ENCODE peak calls at places on chromosomes 13 and 19, in six cellular contexts. E is stomach; P is pancreas; M is CD8-positive, alpha-beta T cell; R is body of pancreas; C is astrocyte. K is an unnamed sample. For H3K36me3, the result is how much of the 10 kb centered on the place peaks cover.

GRCh38 chr19:53518716-53519115 is 19.2 kb upstream of the ZNF331 start:
- DNase-seq in E (no peak), M (no peak), C (no peak), P (no peak), R (no peak), K (no peak)

GRCh38 chr19:55618426-55618825 is 5.9 kb downstream of the ZNF784 start:
- DNase-seq in R (no peak), P (no peak), C (no peak), M (no peak), E (no peak), K (no peak)

GRCh38 chr13:59247166-59247565 is 916.6 kb downstream of the DIAPH3 start:
- DNase-seq in E (peak), R (no peak), C (no peak), M (no peak), P (peak), K (no peak)

GRCh38 chr13:51027644-51028043 is 83.4 kb downstream of the C13orf42 start:
- DNase-seq in P (no peak), M (no peak), C (no peak), E (no peak), R (no peak), K (no peak)

GRCh38 chr19:49338023-49338677 is 2.9 kb downstream of the CD37 start:
- DNase-seq in C (no peak), P (peak), M (no peak), E (no peak), R (no peak), K (no peak)

GRCh38 chr19:10468133-10468532 is 35.0 kb downstream of the KEAP1 start:
- DNase-seq in M (no peak), E (no peak), C (no peak), R (no peak), P (no peak), K (no peak)

GRCh38 chr13:29270536-29271045 is 324.9 kb downstream of the SLC7A1 start:
- DNase-seq in E (no peak), R (no peak), C (no peak), P (no peak), M (no peak), K (no peak)

GRCh38 chr19:3716147-3716668 is 8.0 kb downstream of the TJP3 start:
- DNase-seq in R (no peak), P (no peak), M (no peak), C (no peak), E (no peak), K (no peak)

GRCh38 chr13:29423050-29423449 is 172.4 kb downstream of the SLC7A1 start:
- DNase-seq in E (no peak), R (no peak), P (no peak), C (no peak), M (no peak), K (no peak)

GRCh38 chr19:41530761-41531301 is 45.1 kb upstream of the CEACAM21 start:
- DNase-seq in C (no peak), M (no peak), E (no peak), R (peak), P (no peak), K (no peak)

GRCh38 chr13:102830646-102831045 is 15.2 kb upstream of the ERCC5 start:
- DNase-seq in C (no peak), R (peak), P (peak), M (no peak), E (peak), K (no peak)

GRCh38 chr19:49807174-49807830 is 5.8 kb downstream of the FUZ start:
- DNase-seq in E (no peak), P (peak), M (no peak), R (no peak), C (no peak), K (no peak)

GRCh38 chr19:6744381-6745288 is 5.2 kb downstream of the TRIP10 start:
- DNase-seq in E (peak), R (peak), M (no peak), C (peak), P (peak), K (no peak)

GRCh38 chr19:44777715-44778347 is at the start of gene CBLC:
- DNase-seq in M (no peak), P (peak), R (peak), E (peak), C (no peak), K (no peak)

GRCh38 chr19:13764101-13764807 is at the start of gene MRI1:
- DNase-seq in M (peak), P (peak), E (peak), C (peak), R (peak), K (peak)

GRCh38 chr19:46503848-46504453 is 8.3 kb upstream of the PNMA8B start:
- DNase-seq in M (no peak), E (no peak), R (no peak), P (no peak), C (no peak), K (no peak)

GRCh38 chr19:16234552-16235445 is 37.1 kb downstream of the AP1M1 start:
- DNase-seq in C (no peak), R (no peak), P (peak), M (no peak), E (no peak), K (no peak)

GRCh38 chr19:16233081-16233776 is 35.5 kb downstream of the AP1M1 start:
- DNase-seq in R (no peak), E (no peak), P (peak), M (no peak), C (no peak), K (no peak)

GRCh38 chr19:16233836-16234551 is 36.3 kb downstream of the AP1M1 start:
- DNase-seq in P (peak), E (no peak), M (no peak), R (no peak), C (no peak), K (no peak)

GRCh38 chr19:16232568-16232967 is 34.9 kb downstream of the AP1M1 start:
- DNase-seq in P (no peak), C (no peak), R (no peak), M (no peak), E (no peak), K (no peak)

DNA sequence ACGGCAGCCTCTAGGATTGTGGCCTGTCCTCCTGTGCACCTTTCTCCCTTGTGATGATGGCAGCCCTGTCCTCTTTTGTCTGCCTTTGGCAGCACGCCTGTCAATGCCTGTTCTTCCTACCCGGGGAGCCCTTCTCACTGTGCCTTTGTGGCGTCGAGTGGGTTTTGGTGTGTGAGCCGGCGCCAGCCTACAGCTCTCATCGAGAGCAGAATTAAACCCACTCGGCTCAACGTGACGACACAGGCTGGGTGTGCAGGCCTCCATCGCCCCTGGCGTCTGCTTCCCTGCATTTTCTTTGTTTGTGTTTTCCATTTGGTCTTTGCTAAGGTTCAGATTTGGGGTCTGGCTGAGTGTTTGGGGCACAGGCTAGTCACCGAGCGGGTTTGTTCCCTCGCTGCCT is 34.4 kb downstream of the AP1M1 start:
- DNase-seq in M (no peak), P (no peak), R (no peak), C (no peak), E (no peak), K (no peak)
- H3K36me3 ChIP-seq in M (half or more), P (under half), R (under half), C (under half), E (half or more), K (under half)

GRCh38 chr13:24921003-24921402 is 157.0 kb downstream of the RNF17 start:
- DNase-seq in M (no peak), P (no peak), R (no peak), E (no peak), C (no peak), K (no peak)

GRCh38 chr13:24910502-24911134 is 146.6 kb downstream of the RNF17 start:
- DNase-seq in C (no peak), M (no peak), P (no peak), E (no peak), R (no peak), K (no peak)

GRCh38 chr13:24921881-24922280 is 157.9 kb downstream of the RNF17 start:
- DNase-seq in C (no peak), P (no peak), E (no peak), M (no peak), R (no peak), K (no peak)

GRCh38 chr13:24911135-24911524 is 147.2 kb downstream of the RNF17 start:
- DNase-seq in C (peak), P (no peak), M (no peak), E (no peak), R (no peak), K (no peak)

GRCh38 chr13:24916464-24916863 is 152.5 kb downstream of the RNF17 start:
- DNase-seq in M (no peak), C (no peak), P (no peak), E (no peak), R (no peak), K (no peak)
- H3K4me3 ChIP-seq in M (no peak), C (no peak), P (no peak), E (no peak), R (no peak), K (no peak)

DNA sequence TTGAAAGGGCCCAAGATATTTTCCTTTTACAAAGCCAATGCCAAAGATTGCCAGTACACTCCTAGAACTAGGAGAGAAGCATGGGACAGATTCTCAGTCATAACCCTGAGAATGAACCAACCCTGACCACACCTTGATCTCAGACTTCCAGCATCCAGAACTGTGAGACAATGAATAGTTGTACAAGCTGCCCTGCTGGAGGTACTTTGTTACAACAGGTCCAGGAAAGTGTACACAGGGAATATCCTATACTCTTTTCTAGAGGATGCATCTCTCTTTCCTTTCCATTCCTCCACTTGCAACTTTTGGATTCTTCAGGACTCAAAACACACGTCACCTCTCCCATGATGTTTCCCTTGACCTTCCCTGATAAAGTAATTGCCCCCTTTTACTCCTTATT is 325.7 kb downstream of the RFC3 start:
- DNase-seq in E (no peak), M (no peak), P (no peak), R (no peak), C (no peak), K (no peak)
- TF ChIP-seq CTCF in E (no peak), M (no peak), P (no peak), R (no peak), C (no peak), K (no peak)

GRCh38 chr13:48255954-48256353 is 22.9 kb downstream of the ITM2B start:
- DNase-seq in R (no peak), P (no peak), M (no peak), E (no peak), C (no peak), K (no peak)
- H3K36me3 ChIP-seq in R (under half), P (under half), M (half or more), E (half or more), C (under half), K (under half)

GRCh38 chr13:110308377-110309158 is 1.5 kb downstream of the COL4A2 start:
- DNase-seq in C (peak), E (no peak), M (no peak), R (peak), P (peak), K (no peak)

GRCh38 chr13:110306960-110307696 is at the start of the genes COL4A1 and COL4A2:
- DNase-seq in E (no peak), C (peak), P (peak), R (peak), M (no peak), K (no peak)

GRCh38 chr13:110306340-110306959 is 507 bp downstream of the COL4A1 start:
- DNase-seq in E (no peak), C (no peak), M (no peak), P (no peak), R (no peak), K (no peak)

GRCh38 chr13:110309159-110309476 is 2.0 kb downstream of the COL4A2 start:
- DNase-seq in C (no peak), R (no peak), P (no peak), M (no peak), E (no peak), K (no peak)

DNA sequence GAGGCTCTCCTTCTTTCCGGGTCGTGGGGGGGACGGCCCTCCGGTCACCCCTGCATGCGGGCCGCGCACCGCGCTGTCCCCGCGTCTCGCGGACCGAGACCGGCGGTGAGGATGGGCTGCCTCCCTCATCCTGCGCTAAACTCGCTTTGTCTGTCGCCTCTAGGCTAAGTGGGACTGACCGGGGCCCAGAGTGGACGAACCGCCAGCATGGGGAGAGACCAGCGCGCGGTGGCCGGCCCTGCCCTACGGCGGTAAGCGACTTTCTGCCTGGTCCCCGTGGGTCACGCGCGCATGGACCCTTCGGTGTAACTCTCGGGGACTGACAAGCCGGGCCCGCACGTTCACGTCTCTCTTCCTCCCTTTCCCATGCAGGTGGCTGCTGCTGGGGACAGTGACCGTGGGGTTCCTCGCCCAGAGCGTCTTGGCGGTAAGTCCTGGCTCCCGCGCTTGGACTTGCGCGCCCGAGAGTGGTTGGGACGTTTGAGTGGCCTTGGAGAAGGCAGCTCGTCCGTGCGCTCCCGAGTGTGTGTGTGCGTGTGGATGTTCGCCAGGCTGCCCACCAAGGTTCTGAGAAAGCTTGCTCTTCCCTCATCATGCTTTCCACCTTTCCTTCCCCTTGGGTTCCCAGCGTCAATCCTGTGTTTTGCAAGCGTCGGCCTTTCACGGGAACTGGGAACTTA is 753 bp downstream of the COL4A2 start:
- DNase-seq in P (no peak), E (no peak), C (peak), M (no peak), R (no peak), K (no peak)
- H3K4me3 ChIP-seq in P (peak), E (peak), C (peak), M (no peak), R (peak), K (no peak)

K was measured in GM06990.